ENCODE peak calls at places on chromosomes 11 and 22, in six cellular contexts. Z is caudate nucleus, U is nucleus accumbens, O is AG09309, A is Peyer's patch, D is T-helper 2 cell. Y is an unnamed sample.

GRCh38 chr11:93740802-93741093 is 547 bp downstream of the TAF1D start:
- DNase-seq in Z (no peak), A (peak), U (no peak), D (peak), O (peak), Y (no peak)

GRCh38 chr22:31647516-31647915 is 14.5 kb downstream of the PISD start:
- DNase-seq in Z (no peak), A (no peak), O (peak), D (no peak), U (no peak), Y (peak)

GRCh38 chr22:35914665-35915476 is 113.8 kb downstream of the RBFOX2 start:
- DNase-seq in D (no peak), U (no peak), O (peak), A (no peak), Z (peak), Y (peak)

GRCh38 chr11:95187730-95188129 is 43.3 kb downstream of the SESN3 start:
- DNase-seq in Z (no peak), A (no peak), O (no peak), U (no peak), D (no peak), Y (no peak)

GRCh38 chr11:33742249-33742851 is 6.1 kb upstream of the CD59 start:
- DNase-seq in U (no peak), Z (no peak), D (peak), O (no peak), A (no peak), Y (no peak)

GRCh38 chr11:46600162-46600561 is 6.3 kb upstream of the AMBRA1 start:
- DNase-seq in Z (no peak), U (no peak), A (no peak), D (no peak), O (no peak), Y (no peak)

GRCh38 chr11:1573077-1573846 is 1.2 kb upstream of the DUSP8 start:
- DNase-seq in Z (no peak), O (no peak), U (no peak), D (peak), A (peak), Y (no peak)

GRCh38 chr11:77470971-77471370 is 2.9 kb downstream of the PAK1 start:
- DNase-seq in O (no peak), Z (no peak), D (no peak), U (no peak), A (no peak), Y (no peak)

GRCh38 chr11:868802-869201 is 26.1 kb downstream of the TSPAN4 start:
- DNase-seq in U (no peak), D (no peak), O (no peak), Z (no peak), A (no peak), Y (no peak)

GRCh38 chr22:43883012-43883661 is 8.7 kb downstream of the PNPLA5 start:
- DNase-seq in Z (no peak), U (no peak), O (no peak), A (peak), D (peak), Y (peak)

GRCh38 chr11:96207459-96208449 is 135.2 kb downstream of the MAML2 start:
- DNase-seq in A (no peak), U (no peak), Z (no peak), D (peak), O (no peak), Y (no peak)

GRCh38 chr11:19410032-19410431 is 169.3 kb upstream of the E2F8 start:
- DNase-seq in U (no peak), A (no peak), Z (no peak), D (no peak), O (no peak), Y (no peak)

Y was measured in AG09319.